ENCODE peak calls at places on chromosomes 5 and 9, in four cellular contexts. G is stimulated activated CD4-positive, alpha-beta T cell treated with anti-CD3 and anti-CD28 coated beads, Interleukin-1b, Interleukin-23, amount 100 ng/mL, for 24 hours; H is KBM-7; U is body of pancreas. J is an unnamed sample.

GRCh38 chr5:102975457-102976182 is 144.3 kb downstream of the GIN1 start:
- DNase-seq in G (no peak), H (no peak), U (no peak), J (no peak)

GRCh38 chr9:93603011-93603410 is 26.6 kb downstream of the PHF2 start:
- DNase-seq in G (no peak), H (no peak), U (no peak), J (no peak)

GRCh38 chr5:17129093-17129492 is 88.3 kb upstream of the BASP1 start:
- DNase-seq in G (no peak), H (no peak), U (no peak), J (no peak)

GRCh38 chr9:106874031-106874430 is 11.1 kb downstream of the ZNF462 start:
- DNase-seq in G (no peak), H (no peak), U (no peak), J (no peak)

GRCh38 chr5:119367502-119368237 is 11.9 kb downstream of the TNFAIP8 start:
- DNase-seq in G (no peak), H (no peak), U (no peak), J (no peak)

GRCh38 chr5:77561965-77562364 is 69.8 kb upstream of the WDR41 start:
- DNase-seq in G (no peak), H (no peak), U (no peak), J (no peak)

GRCh38 chr5:65320250-65320649 is 161.5 kb downstream of the ADAMTS6 start:
- DNase-seq in G (no peak), H (no peak), U (no peak), J (no peak)

GRCh38 chr5:109944461-109944860 is 254.7 kb downstream of the MAN2A1 start:
- DNase-seq in G (no peak), H (no peak), U (no peak), J (no peak)

GRCh38 chr9:80932947-80933346 is 756.4 kb downstream of the TLE1 start:
- DNase-seq in G (no peak), H (no peak), U (no peak), J (no peak)

GRCh38 chr9:77020438-77021264 is 1.2 kb downstream of the FOXB2 start:
- DNase-seq in G (no peak), H (no peak), U (no peak), J (no peak)

GRCh38 chr5:180499684-180500083 is 5.5 kb downstream of the CNOT6 start:
- DNase-seq in G (no peak), H (no peak), U (no peak), J (no peak)

GRCh38 chr5:76765249-76765648 is 49.3 kb downstream of the F2R start:
- DNase-seq in G (no peak), H (no peak), U (no peak), J (no peak)

GRCh38 chr9:2621678-2622360 is at the start of gene VLDLR:
- DNase-seq in G (no peak), H (peak), U (peak), J (peak)

GRCh38 chr5:73816656-73817420 is 190.8 kb downstream of the ARHGEF28 start:
- DNase-seq in G (no peak), H (no peak), U (no peak), J (no peak)

GRCh38 chr5:172904643-172905345 is 54.4 kb upstream of the RPL26L1 start:
- DNase-seq in G (no peak), H (no peak), U (peak), J (no peak)

GRCh38 chr5:15592728-15593127 is 92.7 kb downstream of the FBXL7 start:
- DNase-seq in G (no peak), H (no peak), U (no peak), J (no peak)

GRCh38 chr9:96721731-96722429 is 56.0 kb downstream of the ZNF510 start:
- DNase-seq in G (no peak), H (no peak), U (no peak), J (no peak)

GRCh38 chr9:95373765-95374435 is 56.4 kb upstream of the FANCC start:
- DNase-seq in G (no peak), H (no peak), U (no peak), J (no peak)

GRCh38 chr9:88814521-88815101 is 176.7 kb upstream of the S1PR3 start:
- DNase-seq in G (no peak), H (no peak), U (no peak), J (no peak)

GRCh38 chr9:27333241-27334052 is 36.5 kb upstream of the EQTN start:
- DNase-seq in G (no peak), H (peak), U (peak), J (peak)

GRCh38 chr9:95459867-95460626 is 56.7 kb downstream of the PTCH1 start:
- DNase-seq in G (no peak), H (no peak), U (no peak), J (no peak)

GRCh38 chr9:99635032-99635431 is 186.7 kb upstream of the NR4A3 start:
- DNase-seq in G (no peak), H (no peak), U (no peak), J (no peak)

GRCh38 chr9:38371495-38371894 is 21.0 kb upstream of the ALDH1B1 start:
- DNase-seq in G (no peak), H (peak), U (peak), J (no peak)

GRCh38 chr9:98357921-98358535 is 102.6 kb upstream of the TBC1D2 start:
- DNase-seq in G (no peak), H (no peak), U (no peak), J (no peak)

GRCh38 chr5:134500699-134501430 is 24.6 kb upstream of the JADE2 start:
- DNase-seq in G (no peak), H (no peak), U (no peak), J (no peak)

GRCh38 chr9:69027355-69028097 is 8.0 kb upstream of the FXN start:
- DNase-seq in G (no peak), H (peak), U (peak), J (peak)

GRCh38 chr5:171442287-171443042 is 23.0 kb downstream of the FGF18 start:
- DNase-seq in G (no peak), H (peak), U (no peak), J (no peak)

GRCh38 chr9:3367185-3367584 is 158.6 kb downstream of the RFX3 start:
- DNase-seq in G (no peak), H (no peak), U (no peak), J (no peak)

GRCh38 chr9:15834541-15834940 is 281.7 kb downstream of the CCDC171 start:
- DNase-seq in G (no peak), H (no peak), U (peak), J (no peak)

GRCh38 chr9:98369471-98369870 is 114.0 kb upstream of the TBC1D2 start:
- DNase-seq in G (no peak), H (no peak), U (no peak), J (no peak)

GRCh38 chr5:102815560-102816324 is 60.6 kb downstream of the PAM start:
- DNase-seq in G (no peak), H (peak), U (no peak), J (no peak)

GRCh38 chr5:133924221-133924920 is 44.1 kb downstream of the C5orf15 start:
- DNase-seq in G (no peak), H (no peak), U (no peak), J (no peak)

GRCh38 chr5:140041492-140042421 is 1.3 kb downstream of the NRG2 start:
- DNase-seq in G (no peak), H (no peak), U (peak), J (no peak)

GRCh38 chr9:4152876-4153275 is 147.0 kb downstream of the GLIS3 start:
- DNase-seq in G (no peak), H (no peak), U (no peak), J (no peak)

GRCh38 chr5:123086376-123087055 is 2.5 kb upstream of the PRDM6 start:
- DNase-seq in G (no peak), H (no peak), U (no peak), J (no peak)

GRCh38 chr5:40687316-40687715 is 7.6 kb downstream of the PTGER4 start:
- DNase-seq in G (no peak), H (no peak), U (no peak), J (no peak)

GRCh38 chr9:19127881-19128719 is 808 bp upstream of the PLIN2 start:
- DNase-seq in G (no peak), H (no peak), U (peak), J (no peak)

GRCh38 chr5:179769276-179769675 is 24.5 kb upstream of the LTC4S start:
- DNase-seq in G (no peak), H (no peak), U (no peak), J (no peak)

GRCh38 chr5:534006-534742 is 9.9 kb upstream of the SLC9A3 start:
- DNase-seq in G (no peak), H (no peak), U (no peak), J (no peak)

J was measured in GDM1.